ENCODE peak calls at places on chromosome 20, in four cellular contexts. P is HCT116, K is PC-3, S is GM23248. V is an unnamed sample.
A peak's percentile ranks its signal among the peaks of the same experiment; 100 is the strongest.

GRCh38 chr20:1734269-1734858 is 76.8 kb upstream of the SIRPG start:
- DNase-seq in P (no peak), K (peak; percentile 79), S (peak; percentile 62), V (no peak)

GRCh38 chr20:34907616-34908469 is 31.4 kb downstream of the ACSS2 start:
- DNase-seq in P (peak; percentile 90), K (peak; percentile 100), S (peak; percentile 89), V (no peak)

GRCh38 chr20:60200305-60200918 is 242.2 kb downstream of the CDH26 start:
- DNase-seq in P (no peak), K (no peak), S (no peak), V (no peak)

GRCh38 chr20:43963872-43964791 is 49.5 kb downstream of the TOX2 start:
- DNase-seq in P (no peak), K (peak; percentile 56), S (peak; percentile 66), V (no peak)

GRCh38 chr20:1702288-1702687 is 44.7 kb upstream of the SIRPG start:
- DNase-seq in P (no peak), K (no peak), S (no peak), V (no peak)

GRCh38 chr20:20371133-20371532 is 3.2 kb downstream of the INSM1 start:
- DNase-seq in P (no peak), K (no peak), S (no peak), V (peak; percentile 46)

GRCh38 chr20:60086936-60087562 is 128.8 kb downstream of the CDH26 start:
- DNase-seq in P (no peak), K (no peak), S (peak; percentile 35), V (no peak)

GRCh38 chr20:33477386-33478234 is 12.3 kb upstream of the CBFA2T2 start:
- DNase-seq in P (no peak), K (no peak), S (no peak), V (peak; percentile 54)

GRCh38 chr20:31570735-31571617 is 34.1 kb upstream of the ID1 start:
- DNase-seq in P (no peak), K (no peak), S (peak; percentile 96), V (no peak)

GRCh38 chr20:32727663-32728062 is 15.6 kb downstream of the COMMD7 start:
- DNase-seq in P (no peak), K (no peak), S (peak; percentile 93), V (no peak)

GRCh38 chr20:13344671-13345070 is 123.6 kb downstream of the ISM1 start:
- DNase-seq in P (no peak), K (no peak), S (no peak), V (no peak)

GRCh38 chr20:61810709-61811565 is 254.7 kb downstream of the TAF4 start:
- DNase-seq in P (no peak), K (no peak), S (no peak), V (no peak)

GRCh38 chr20:20225325-20225724 is 142.6 kb upstream of the INSM1 start:
- DNase-seq in P (no peak), K (no peak), S (no peak), V (peak; percentile 57)

GRCh38 chr20:416950-417800 is 9.1 kb downstream of the RBCK1 start:
- DNase-seq in P (no peak), K (no peak), S (no peak), V (no peak)

GRCh38 chr20:34242879-34243278 is 1.7 kb downstream of the ASIP start:
- DNase-seq in P (no peak), K (no peak), S (no peak), V (no peak)

GRCh38 chr20:45032781-45033180 is 66.5 kb downstream of the STK4 start:
- DNase-seq in P (no peak), K (no peak), S (peak; percentile 29), V (no peak)

GRCh38 chr20:22951966-22952365 is 83.1 kb upstream of the SSTR4 start:
- DNase-seq in P (no peak), K (no peak), S (no peak), V (no peak)

GRCh38 chr20:63978319-63979220 is 872 bp downstream of the SAMD10 start:
- DNase-seq in P (no peak), K (peak; percentile 92), S (peak; percentile 45), V (peak; percentile 94)

GRCh38 chr20:16069416-16070010 is 503.7 kb downstream of the KIF16B start:
- DNase-seq in P (no peak), K (no peak), S (no peak), V (no peak)

GRCh38 chr20:24823989-24824693 is 124.9 kb upstream of the CST7 start:
- DNase-seq in P (no peak), K (no peak), S (no peak), V (no peak)

GRCh38 chr20:44342240-44342639 is 5.4 kb downstream of the R3HDML start:
- DNase-seq in P (no peak), K (no peak), S (peak; percentile 39), V (no peak)

DNA sequence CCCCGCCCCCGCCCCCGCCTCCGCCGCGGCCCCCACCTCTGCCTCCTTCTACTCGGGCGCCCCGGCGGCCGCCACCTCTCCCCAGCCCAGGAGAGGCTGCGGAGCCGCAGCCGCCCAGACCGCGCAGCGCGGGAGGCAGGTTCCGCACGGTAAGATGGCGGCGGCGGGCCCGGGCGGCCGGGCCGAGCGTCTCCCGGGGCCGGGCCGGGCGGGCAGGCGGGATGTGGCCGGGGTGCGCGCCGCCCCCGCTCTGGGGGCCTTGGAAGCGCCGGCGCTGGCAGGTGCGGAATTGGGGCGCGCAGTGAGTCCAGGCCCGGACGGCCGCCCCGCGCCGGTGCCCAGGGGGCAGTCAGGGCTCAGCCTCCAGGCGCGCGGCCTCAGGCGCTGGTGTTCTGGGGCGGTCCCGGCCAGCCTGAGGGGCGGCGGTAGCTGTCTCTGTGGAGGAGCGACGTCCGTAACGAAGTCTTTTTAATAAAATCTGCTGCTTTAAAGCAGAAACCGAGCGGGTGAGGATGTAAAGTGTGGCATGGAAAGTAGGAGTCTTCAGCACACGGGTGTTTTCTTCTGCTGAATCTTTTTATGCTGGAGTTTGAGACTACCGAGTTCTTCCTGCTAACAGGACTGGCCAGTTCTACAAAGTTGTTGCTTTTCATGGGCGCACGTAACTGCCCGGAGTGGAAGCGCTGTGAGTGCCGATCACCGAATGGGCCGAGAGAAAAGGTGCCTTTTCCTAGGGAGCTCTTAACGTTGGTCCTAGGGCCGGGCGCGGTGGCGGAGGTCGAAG is at the start of gene GID8:
- DNase-seq in P (no peak), K (peak; percentile 39), S (peak; percentile 86), V (peak; percentile 65)
- TF ChIP-seq EZH2phosphoT487 in P (no peak), K (no peak), S (no peak), V (no peak)

GRCh38 chr20:41142241-41142640 is 4.9 kb downstream of the PLCG1 start:
- DNase-seq in P (no peak), K (no peak), S (no peak), V (no peak)
- H3K27ac ChIP-seq in P (no peak overlapping the region), K (no peak overlapping the region), S (no peak overlapping the region), V (no peak overlapping the region)

GRCh38 chr20:50041238-50041915 is 58.6 kb downstream of the SNAI1 start:
- DNase-seq in P (no peak), K (no peak), S (no peak), V (no peak)
- H2AFZ ChIP-seq in P (no peak overlapping the region), K (no peak overlapping the region), S (no peak overlapping the region), V (no peak overlapping the region)

GRCh38 chr20:12315652-12316051 is 398.0 kb downstream of the BTBD3 start:
- DNase-seq in P (no peak), K (no peak), S (no peak), V (no peak)

GRCh38 chr20:12305555-12305954 is 387.9 kb downstream of the BTBD3 start:
- DNase-seq in P (no peak), K (no peak), S (no peak), V (no peak)

GRCh38 chr20:12306107-12306506 is 388.4 kb downstream of the BTBD3 start:
- DNase-seq in P (no peak), K (no peak), S (no peak), V (no peak)

GRCh38 chr20:12316794-12317193 is 399.1 kb downstream of the BTBD3 start:
- DNase-seq in P (no peak), K (no peak), S (no peak), V (peak; percentile 2)

DNA sequence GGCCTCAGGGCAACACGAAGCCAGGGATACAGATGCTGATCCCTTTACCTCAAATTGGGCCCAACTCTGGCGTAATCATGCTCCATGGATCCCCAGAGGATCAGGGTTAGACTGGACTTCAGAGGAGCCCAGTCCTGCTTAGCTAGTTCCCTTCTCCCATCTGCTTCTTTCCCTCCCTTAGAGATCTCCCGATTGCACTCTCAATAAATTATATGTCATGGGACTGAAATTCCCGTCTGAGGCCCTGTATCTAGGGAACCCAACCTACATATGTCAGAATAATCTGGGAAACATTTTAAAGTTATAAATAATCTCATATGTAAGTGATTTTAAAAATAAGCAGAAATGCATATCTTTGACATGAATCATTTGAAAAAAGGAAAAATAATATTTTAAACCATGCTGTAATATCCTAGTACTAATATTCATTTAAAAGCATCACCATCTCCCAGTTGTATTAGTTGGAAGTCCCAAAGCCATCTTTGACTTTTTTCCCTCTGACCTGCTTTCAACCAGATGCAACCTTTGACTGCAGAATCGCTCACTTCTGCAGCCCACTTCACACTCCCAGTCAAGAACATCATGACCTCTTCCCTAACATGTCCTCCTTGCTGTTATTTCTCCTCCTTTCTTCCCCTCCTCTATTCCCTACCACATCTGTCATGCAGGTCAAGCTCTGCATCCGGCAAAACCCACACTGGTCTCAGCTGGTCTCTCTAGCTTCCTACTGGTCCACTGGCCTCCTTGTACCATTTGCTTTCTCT is 393.6 kb downstream of the BTBD3 start:
- DNase-seq in P (no peak), K (no peak), S (no peak), V (no peak)
- TF ChIP-seq EZH2phosphoT487 in P (no peak), K (no peak), S (no peak), V (no peak)

DNA sequence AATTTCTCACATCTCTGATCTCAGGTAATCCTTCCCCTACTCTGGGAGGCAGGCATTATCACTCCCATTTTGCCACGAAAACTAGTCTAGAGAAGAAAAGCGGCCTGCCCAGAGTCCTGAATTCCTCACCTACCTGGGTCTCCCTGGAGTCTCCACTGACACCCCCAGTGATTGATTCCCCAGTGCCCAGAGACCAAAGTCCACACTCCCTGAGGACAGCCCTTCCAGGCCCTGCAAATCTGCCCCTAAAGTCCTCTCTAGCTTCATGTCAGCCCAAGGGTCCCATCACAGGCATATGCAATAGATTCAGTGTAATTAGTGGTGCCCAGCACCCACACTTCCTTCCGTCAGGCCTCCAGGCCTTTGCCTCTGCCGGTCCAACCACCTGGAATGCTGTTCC is 47.2 kb downstream of the MAFB start:
- DNase-seq in P (no peak), K (no peak), S (no peak), V (no peak)
- H3K27ac ChIP-seq in P (no peak overlapping the region), K (no peak overlapping the region), S (no peak overlapping the region), V (no peak overlapping the region)

GRCh38 chr20:37262516-37262915 is 902 bp upstream of the GHRH start:
- DNase-seq in P (no peak), K (no peak), S (no peak), V (no peak)

GRCh38 chr20:37259865-37260264 is 1.7 kb downstream of the GHRH start:
- DNase-seq in P (no peak), K (no peak), S (no peak), V (no peak)

GRCh38 chr20:37259031-37259430 is 2.6 kb downstream of the GHRH start:
- DNase-seq in P (no peak), K (no peak), S (no peak), V (no peak)

GRCh38 chr20:37263686-37264085 is 2.1 kb upstream of the GHRH start:
- DNase-seq in P (no peak), K (no peak), S (no peak), V (no peak)

GRCh38 chr20:37261714-37262113 is at the start of gene GHRH:
- DNase-seq in P (no peak), K (no peak), S (no peak), V (no peak)
- H2AFZ ChIP-seq in P (no peak within 1 kb of the TSS), K (no peak within 1 kb of the TSS), S (no peak within 1 kb of the TSS), V (peak within 1 kb of the TSS; percentile 18)

GRCh38 chr20:47133809-47134456 is 222.6 kb downstream of the ZMYND8 start:
- DNase-seq in P (no peak), K (peak; percentile 66), S (peak; percentile 76), V (no peak)
- TF ChIP-seq EZH2phosphoT487 in P (no peak), K (no peak), S (no peak), V (no peak)

GRCh38 chr20:3749087-3749688 is 16.7 kb downstream of the HSPA12B start:
- DNase-seq in P (no peak), K (no peak), S (no peak), V (no peak)
- H3K27ac ChIP-seq in P (no peak overlapping the region), K (no peak overlapping the region), S (no peak overlapping the region), V (no peak overlapping the region)